ENCODE peak calls at places on chromosomes 16 and 17, in seven cellular contexts. B is mesenchymal stem cell, X is neuronal stem cell, D is H9, W is mesendoderm, I is H1, F is trophoblast cell. M is an unnamed sample.

GRCh38 chr17:44269795-44270320 is 1.9 kb upstream of the SLC4A1 start:
- DNase-seq in F (no peak), D (no peak), B (no peak), W (no peak), I (no peak), X (no peak), M (no peak)

GRCh38 chr16:81817296-81817695 is 38.2 kb downstream of the PLCG2 start:
- DNase-seq in X (no peak), I (no peak), D (no peak), F (no peak), W (no peak), B (no peak), M (no peak)

GRCh38 chr16:23668873-23669272 is 9.8 kb upstream of the PLK1 start:
- DNase-seq in B (no peak), I (no peak), X (no peak), D (no peak), W (no peak), F (no peak), M (no peak)

GRCh38 chr17:42720996-42721583 is 23.8 kb downstream of the EZH1 start:
- DNase-seq in F (peak), X (peak), W (peak), B (peak), D (no peak), I (no peak), M (peak)

GRCh38 chr17:72632026-72632684 is 460.3 kb downstream of the SLC39A11 start:
- DNase-seq in X (no peak), B (no peak), F (no peak), D (no peak), W (no peak), I (no peak), M (no peak)

GRCh38 chr16:75491876-75492275 is 3.4 kb downstream of the CHST6 start:
- DNase-seq in W (peak), B (no peak), I (no peak), D (peak), F (peak), X (no peak), M (no peak)

GRCh38 chr16:83660282-83660681 is 147.5 kb upstream of the HSBP1 start:
- DNase-seq in F (no peak), W (no peak), I (no peak), D (no peak), B (no peak), X (no peak), M (no peak)

GRCh38 chr17:53818271-53818670 is 4.5 kb upstream of the KIF2B start:
- DNase-seq in X (no peak), B (no peak), W (no peak), I (no peak), F (no peak), D (no peak), M (no peak)

GRCh38 chr17:62627219-62627903 is at the start of gene MRC2:
- DNase-seq in W (peak), D (peak), F (peak), I (no peak), B (peak), X (peak), M (peak)

GRCh38 chr17:77408284-77408683 is 267.5 kb downstream of the SEC14L1 start:
- DNase-seq in X (no peak), F (no peak), I (no peak), W (no peak), D (no peak), B (no peak), M (no peak)

GRCh38 chr16:19997264-19997663 is 76.4 kb downstream of the GPR139 start:
- DNase-seq in D (no peak), I (no peak), W (no peak), X (no peak), B (no peak), F (no peak), M (no peak)

GRCh38 chr16:27721548-27722265 is 171.8 kb downstream of the KATNIP start:
- DNase-seq in W (no peak), I (no peak), D (no peak), B (peak), F (peak), X (no peak), M (peak)

GRCh38 chr16:14202697-14203096 is 131.6 kb downstream of the MRTFB start:
- DNase-seq in F (no peak), W (peak), I (no peak), X (no peak), D (no peak), B (peak), M (no peak)

GRCh38 chr16:70156207-70156978 is 17.2 kb upstream of the CLEC18C start:
- DNase-seq in X (no peak), W (no peak), D (no peak), B (no peak), I (no peak), F (no peak), M (no peak)

GRCh38 chr17:10617120-10617505 is 40.0 kb downstream of the MYH3 start:
- DNase-seq in B (no peak), I (no peak), W (no peak), F (no peak), D (no peak), X (no peak), M (no peak)

GRCh38 chr17:75753514-75754377 is 11.2 kb downstream of the GALK1 start:
- DNase-seq in I (peak), D (peak), F (no peak), B (peak), W (peak), X (peak), M (peak)

GRCh38 chr16:27640277-27640600 is 90.3 kb downstream of the KATNIP start:
- DNase-seq in I (peak), X (no peak), B (no peak), F (no peak), W (peak), D (peak), M (no peak)

GRCh38 chr17:7186241-7186640 is 7.1 kb upstream of the ASGR1 start:
- DNase-seq in I (no peak), F (no peak), D (no peak), W (peak), X (no peak), B (no peak), M (no peak)

GRCh38 chr17:37233001-37233400 is 142.8 kb upstream of the C17orf78 start:
- DNase-seq in F (no peak), I (no peak), X (no peak), D (no peak), B (no peak), W (no peak), M (no peak)

GRCh38 chr17:49823614-49824013 is 24.3 kb downstream of the TAC4 start:
- DNase-seq in B (peak), F (no peak), W (no peak), I (no peak), D (no peak), X (no peak), M (peak)

GRCh38 chr16:64964126-64964540 is 157.7 kb downstream of the CDH11 start:
- DNase-seq in B (peak), I (no peak), D (no peak), W (no peak), X (no peak), F (no peak), M (peak)

GRCh38 chr16:66662445-66663194 is 33.9 kb downstream of the CMTM4 start:
- DNase-seq in I (no peak), D (no peak), X (no peak), B (peak), W (peak), F (no peak), M (peak)

GRCh38 chr16:9091867-9092281 is 430 bp downstream of the HAPSTR1 start:
- DNase-seq in W (peak), X (peak), D (no peak), B (peak), F (peak), I (no peak), M (no peak)

GRCh38 chr16:10920726-10921427 is 21.4 kb downstream of the DEXI start:
- DNase-seq in D (no peak), B (no peak), X (no peak), F (peak), W (no peak), I (no peak), M (no peak)

GRCh38 chr17:45155483-45155882 is 6.2 kb upstream of the HEXIM2 start:
- DNase-seq in X (no peak), I (no peak), B (no peak), D (no peak), W (no peak), F (peak), M (no peak)

GRCh38 chr17:77045441-77046041 is 95.2 kb upstream of the SEC14L1 start:
- DNase-seq in W (no peak), B (no peak), F (peak), X (no peak), I (no peak), D (no peak), M (peak)

GRCh38 chr17:1153795-1154546 is 25.8 kb downstream of the ABR start:
- DNase-seq in I (no peak), W (peak), B (no peak), F (no peak), X (no peak), D (peak), M (peak)

GRCh38 chr17:4530799-4531730 is 24.1 kb downstream of the MYBBP1A start:
- DNase-seq in D (no peak), X (no peak), F (no peak), B (no peak), W (peak), I (no peak), M (no peak)

GRCh38 chr17:177155-177554 is 4.3 kb downstream of the DOC2B start:
- DNase-seq in W (no peak), X (no peak), D (no peak), I (no peak), B (no peak), F (no peak), M (no peak)

GRCh38 chr17:72507370-72507769 is 386.6 kb downstream of the SOX9 start:
- DNase-seq in D (no peak), I (no peak), B (no peak), F (no peak), W (no peak), X (no peak), M (no peak)

GRCh38 chr17:60229189-60229802 is 79.5 kb downstream of the CA4 start:
- DNase-seq in B (no peak), W (peak), F (peak), I (no peak), D (no peak), X (no peak), M (peak)

GRCh38 chr16:11725457-11725856 is 17.2 kb downstream of the TXNDC11 start:
- DNase-seq in D (no peak), I (no peak), X (no peak), F (no peak), W (no peak), B (peak), M (peak)

GRCh38 chr17:49523706-49524472 is 28.8 kb downstream of the NGFR start:
- DNase-seq in F (no peak), D (peak), B (no peak), I (no peak), X (no peak), W (no peak), M (no peak)

GRCh38 chr16:85583491-85584181 is 29.5 kb upstream of the GSE1 start:
- DNase-seq in D (no peak), W (no peak), I (peak), F (no peak), X (peak), B (peak), M (peak)

GRCh38 chr17:65193305-65194293 is 56.4 kb downstream of the RGS9 start:
- DNase-seq in X (no peak), F (peak), D (no peak), B (peak), W (no peak), I (no peak), M (peak)

GRCh38 chr16:74015953-74016352 is 280.7 kb upstream of the PSMD7 start:
- DNase-seq in X (no peak), D (no peak), F (no peak), W (no peak), B (no peak), I (no peak), M (no peak)
- H3K4ac ChIP-seq in X (no peak), D (no peak), F (no peak), W (no peak), B (no peak), I (no peak), M (no peak)

GRCh38 chr17:15268003-15268402 is 2.9 kb upstream of the PMP22 start:
- DNase-seq in F (no peak), X (no peak), W (no peak), D (no peak), B (no peak), I (no peak), M (no peak)
- H3K4ac ChIP-seq in F (no peak), X (no peak), W (no peak), D (no peak), B (no peak), I (no peak), M (no peak)

GRCh38 chr16:88433632-88434352 is 19.3 kb upstream of the ZFPM1 start:
- DNase-seq in F (no peak), W (no peak), D (no peak), I (no peak), B (no peak), X (no peak), M (no peak)

GRCh38 chr16:88434353-88434690 is 18.8 kb upstream of the ZFPM1 start:
- DNase-seq in I (no peak), X (no peak), B (no peak), F (no peak), W (no peak), D (no peak), M (no peak)

GRCh38 chr16:88432753-88433152 is 20.3 kb upstream of the ZFPM1 start:
- DNase-seq in B (no peak), W (no peak), F (no peak), D (no peak), X (no peak), I (no peak), M (no peak)

GRCh38 chr16:88435437-88436355 is 17.4 kb upstream of the ZFPM1 start:
- DNase-seq in X (no peak), W (no peak), F (no peak), B (no peak), I (no peak), D (no peak), M (no peak)

DNA sequence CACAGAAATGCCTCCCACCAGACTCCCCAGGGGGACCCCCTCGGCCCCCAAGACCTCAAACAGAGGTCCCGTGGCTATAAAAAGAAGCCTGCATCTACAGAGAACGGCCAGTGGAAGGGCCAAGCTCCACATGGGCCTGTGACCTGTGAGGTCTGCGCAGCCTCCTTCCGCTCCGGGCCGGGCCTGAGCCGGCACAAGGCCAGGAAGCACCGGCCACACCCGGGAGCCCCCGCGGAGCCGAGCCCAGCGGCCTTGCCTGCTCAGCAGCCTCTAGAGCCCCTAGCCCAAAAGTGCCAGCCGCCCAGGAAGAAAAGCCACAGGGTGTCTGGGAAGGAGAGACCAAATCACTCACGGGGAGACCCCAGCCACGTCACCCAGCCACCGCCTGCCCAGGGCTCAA is 18.3 kb upstream of the ZFPM1 start:
- DNase-seq in B (no peak), D (no peak), W (no peak), F (no peak), X (no peak), I (no peak), M (no peak)
- H3K4ac ChIP-seq in B (no peak), D (no peak), W (no peak), F (no peak), X (no peak), I (no peak), M (no peak)

DNA sequence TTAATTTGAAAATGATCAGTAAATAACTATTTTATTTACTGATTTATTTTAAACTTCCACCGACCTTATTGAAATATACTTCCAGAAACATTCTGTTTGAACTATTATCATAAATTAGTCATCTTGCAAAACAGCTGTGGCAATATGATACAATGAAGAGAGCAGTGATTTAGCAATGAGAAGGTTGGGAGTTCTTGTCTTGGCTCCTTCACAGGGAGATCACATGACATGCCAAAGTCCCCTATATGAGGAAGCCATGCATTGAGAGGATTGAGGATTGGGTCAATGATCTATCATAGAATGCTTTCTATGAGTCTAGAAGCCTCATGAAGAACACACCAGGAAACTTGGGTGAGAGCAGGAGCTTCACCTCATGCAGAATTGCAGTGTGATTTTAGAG is 222.7 kb downstream of the LGALS9B start:
- DNase-seq in X (no peak), D (no peak), B (no peak), F (no peak), I (no peak), W (no peak), M (peak)
- H3K4ac ChIP-seq in X (no peak), D (no peak), B (no peak), F (no peak), I (no peak), W (no peak), M (no peak)

DNA sequence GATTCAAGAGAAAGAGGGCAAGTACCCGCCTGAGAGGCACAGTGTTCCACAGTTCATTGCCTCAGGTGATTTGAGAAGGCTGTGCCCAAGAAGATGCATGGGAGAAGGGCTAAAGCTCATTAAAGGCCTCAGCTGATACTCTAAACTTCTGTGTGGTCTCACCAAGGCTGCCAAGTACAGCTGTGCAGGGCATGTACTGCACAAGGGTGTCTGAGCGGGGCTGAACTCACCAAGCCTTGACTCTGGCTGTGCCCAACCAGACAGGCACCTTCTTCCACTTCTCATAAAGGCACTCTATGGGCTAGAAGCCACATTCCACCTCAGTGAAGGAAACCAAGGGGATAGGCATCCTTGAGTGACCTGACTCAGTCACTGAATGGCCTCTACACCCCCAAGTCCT is 12.7 kb downstream of the LRRC75A start:
- DNase-seq in B (no peak), I (no peak), D (no peak), F (no peak), W (no peak), X (no peak), M (no peak)
- H3K4ac ChIP-seq in B (no peak), I (no peak), D (no peak), F (no peak), W (no peak), X (no peak), M (no peak)